ENCODE peak calls at places on chromosomes 3 and 15, in five cellular contexts. Y is GM20000, I is left cardiac atrium, P is progenitor cell of endocrine pancreas, X is tibial nerve. B is an unnamed sample.

GRCh38 chr15:70125605-70126004 is 27.9 kb upstream of the TLE3 start:
- DNase-seq in Y (no peak), I (no peak), P (no peak), X (no peak), B (no peak)

GRCh38 chr15:73051402-73051810 is 857 bp upstream of the NEO1 start:
- DNase-seq in Y (no peak), I (no peak), P (no peak), X (peak), B (peak)

GRCh38 chr3:177490626-177491025 is 293.3 kb upstream of the TBL1XR1 start:
- DNase-seq in Y (no peak), I (no peak), P (no peak), X (no peak), B (no peak)

GRCh38 chr3:183151086-183151485 is 11.4 kb downstream of the LAMP3 start:
- DNase-seq in Y (no peak), I (no peak), P (no peak), X (no peak), B (no peak)

GRCh38 chr3:109224333-109224732 is 87.8 kb downstream of the C3orf85 start:
- DNase-seq in Y (no peak), I (no peak), P (no peak), X (no peak), B (no peak)

GRCh38 chr3:172138031-172138538 is 98.7 kb downstream of the FNDC3B start:
- DNase-seq in Y (no peak), I (peak), P (no peak), X (no peak), B (peak)

GRCh38 chr15:101456079-101456791 is 33.3 kb downstream of the PCSK6 start:
- DNase-seq in Y (no peak), I (no peak), P (no peak), X (no peak), B (no peak)

GRCh38 chr3:114880078-114880477 is 267.0 kb downstream of the ZBTB20 start:
- DNase-seq in Y (no peak), I (peak), P (no peak), X (no peak), B (no peak)

GRCh38 chr3:31170932-31171670 is 276.6 kb upstream of the GADL1 start:
- DNase-seq in Y (no peak), I (no peak), P (no peak), X (no peak), B (no peak)

GRCh38 chr3:36907911-36908646 is 36.8 kb downstream of the TRANK1 start:
- DNase-seq in Y (peak), I (peak), P (no peak), X (peak), B (peak)